ENCODE peak calls at places on chromosomes 11 and 22, in six cellular contexts. J is NCI-H524; M is heart right ventricle; W is ELR; O is iPS-NIHi11; P is activated naive CD4-positive, alpha-beta T cell treated with anti-CD3 and anti-CD28 coated beads, Interleukin-2, amount 50 U/mL, for 16 hours. B is an unnamed sample.

GRCh38 chr11:73085189-73085875 is 56.8 kb downstream of the FCHSD2 start:
- DNase-seq in J (no peak), M (no peak), W (peak), O (no peak), P (no peak), B (no peak)

GRCh38 chr11:130246719-130247118 is 68.0 kb downstream of the ZBTB44 start:
- DNase-seq in J (no peak), M (no peak), W (peak), O (no peak), P (no peak), B (no peak)

GRCh38 chr11:25766332-25767015 is 565.5 kb upstream of the ANO3 start:
- DNase-seq in J (no peak), M (no peak), W (peak), O (no peak), P (no peak), B (no peak)

GRCh38 chr22:24819941-24820461 is 14.0 kb downstream of the SGSM1 start:
- DNase-seq in J (no peak), M (peak), W (no peak), O (no peak), P (no peak), B (peak)

GRCh38 chr11:117626576-117626975 is 170.4 kb downstream of the DSCAML1 start:
- DNase-seq in J (no peak), M (no peak), W (no peak), O (no peak), P (no peak), B (no peak)

GRCh38 chr22:24077416-24077815 is 66.3 kb downstream of the CABIN1 start:
- DNase-seq in J (no peak), M (no peak), W (no peak), O (no peak), P (no peak), B (no peak)

GRCh38 chr22:22810018-22810427 is 77.6 kb upstream of the IGLL5 start:
- DNase-seq in J (no peak), M (peak), W (peak), O (peak), P (peak), B (peak)

GRCh38 chr11:71204294-71204693 is 48.1 kb downstream of the SHANK2 start:
- DNase-seq in J (no peak), M (no peak), W (no peak), O (no peak), P (no peak), B (no peak)

GRCh38 chr11:104995001-104995408 is 26.6 kb upstream of the CASP4 start:
- DNase-seq in J (no peak), M (no peak), W (no peak), O (no peak), P (no peak), B (no peak)

B was measured in lung.